ENCODE peak calls at places on chromosome X, in six cellular contexts. G is germinal center, V is lower leg skin, B is heart left ventricle, N is RPMI7951, F is right lobe of liver. C is an unnamed sample.

GRCh38 chrX:101071585-101071984 is 7.1 kb upstream of the TMEM35A start:
- DNase-seq in G (no peak), V (no peak), B (no peak), N (no peak), F (no peak), C (no peak)

GRCh38 chrX:123906557-123907316 is 46.9 kb downstream of the XIAP start:
- DNase-seq in G (no peak), V (no peak), B (no peak), N (peak), F (no peak), C (no peak)

GRCh38 chrX:48945517-48946348 is 11.7 kb downstream of the OTUD5 start:
- DNase-seq in G (peak), V (no peak), B (peak), N (peak), F (peak), C (no peak)

GRCh38 chrX:95509474-95509873 is 1175.2 kb upstream of the DIAPH2 start:
- DNase-seq in G (no peak), V (no peak), B (no peak), N (no peak), F (no peak), C (no peak)

GRCh38 chrX:109886122-109886761 is 116.7 kb upstream of the TMEM164 start:
- DNase-seq in G (peak), V (no peak), B (peak), N (peak), F (no peak), C (no peak)

GRCh38 chrX:118510076-118510475 is 14.5 kb downstream of the DOCK11 start:
- DNase-seq in G (no peak), V (no peak), B (no peak), N (no peak), F (no peak), C (no peak)

GRCh38 chrX:46571423-46572294 is 1.9 kb upstream of the CHST7 start:
- DNase-seq in G (no peak), V (no peak), B (no peak), N (no peak), F (no peak), C (no peak)

GRCh38 chrX:151359931-151360871 is 36.8 kb upstream of the VMA21 start:
- DNase-seq in G (peak), V (no peak), B (no peak), N (peak), F (peak), C (no peak)

GRCh38 chrX:30570505-30570904 is 7.1 kb downstream of the TASL start:
- DNase-seq in G (no peak), V (no peak), B (no peak), N (peak), F (no peak), C (no peak)

GRCh38 chrX:104324461-104324860 is 69.7 kb upstream of the ESX1 start:
- DNase-seq in G (no peak), V (no peak), B (no peak), N (no peak), F (no peak), C (no peak)

GRCh38 chrX:34734383-34734782 is 77.3 kb upstream of the TMEM47 start:
- DNase-seq in G (no peak), V (no peak), B (no peak), N (peak), F (no peak), C (no peak)

GRCh38 chrX:30283456-30284200 is 25.6 kb downstream of the NR0B1 start:
- DNase-seq in G (no peak), V (no peak), B (no peak), N (peak), F (no peak), C (no peak)

GRCh38 chrX:13077168-13077567 is 32.7 kb upstream of the FAM9C start:
- DNase-seq in G (no peak), V (no peak), B (no peak), N (peak), F (no peak), C (no peak)

C was measured in GM12878.